ENCODE peak calls at places on chromosomes 4 and X, in four cellular contexts. One of them, this sample, is unnamed.

GRCh38 chrX:24982306-24982965 is 33.3 kb downstream of the ARX start:
- DNase-seq in LHCN-M2: peak
- DNase-seq in CD8-positive, alpha-beta memory T cell: no peak
- DNase-seq in NCI-H2171: no peak
- DNase-seq in this sample: no peak

GRCh38 chr4:121736735-121737351 is 28.1 kb downstream of the SMIM43 start:
- DNase-seq in LHCN-M2: peak
- DNase-seq in CD8-positive, alpha-beta memory T cell: no peak
- DNase-seq in NCI-H2171: no peak
- DNase-seq in this sample: peak

GRCh38 chr4:3246458-3247398 is 2.2 kb upstream of the MSANTD1 start:
- DNase-seq in NCI-H2171: no peak
- DNase-seq in LHCN-M2: no peak
- DNase-seq in CD8-positive, alpha-beta memory T cell: no peak
- DNase-seq in this sample: no peak

GRCh38 chr4:34766935-34767859 is 1477.1 kb downstream of the ARAP2 start:
- DNase-seq in CD8-positive, alpha-beta memory T cell: no peak
- DNase-seq in NCI-H2171: no peak
- DNase-seq in LHCN-M2: no peak
- DNase-seq in this sample: no peak

GRCh38 chr4:147822128-147822527 is 90.2 kb downstream of the ARHGAP10 start:
- DNase-seq in LHCN-M2: peak
- DNase-seq in CD8-positive, alpha-beta memory T cell: no peak
- DNase-seq in NCI-H2171: peak
- DNase-seq in this sample: no peak

GRCh38 chr4:120071192-120071795 is 4.6 kb upstream of the MAD2L1 start:
- DNase-seq in LHCN-M2: peak
- DNase-seq in NCI-H2171: no peak
- DNase-seq in CD8-positive, alpha-beta memory T cell: peak
- DNase-seq in this sample: peak

GRCh38 chr4:141684785-141685184 is 48.4 kb downstream of the IL15 start:
- DNase-seq in LHCN-M2: peak
- DNase-seq in CD8-positive, alpha-beta memory T cell: no peak
- DNase-seq in NCI-H2171: no peak
- DNase-seq in this sample: no peak

GRCh38 chr4:177080388-177080787 is 229.3 kb upstream of the NEIL3 start:
- DNase-seq in LHCN-M2: no peak
- DNase-seq in CD8-positive, alpha-beta memory T cell: no peak
- DNase-seq in NCI-H2171: no peak
- DNase-seq in this sample: no peak

GRCh38 chr4:15139599-15139998 is 137.3 kb downstream of the CPEB2 start:
- DNase-seq in CD8-positive, alpha-beta memory T cell: no peak
- DNase-seq in NCI-H2171: no peak
- DNase-seq in LHCN-M2: no peak
- DNase-seq in this sample: no peak